ENCODE peak calls at places on chromosomes 11 and 22, in four cellular contexts. N, L, X and I are unnamed samples.
A peak's percentile ranks its signal among the peaks of the same experiment; 100 is the strongest.

GRCh38 chr11:36447947-36448346 is 62.1 kb downstream of the TRAF6 start:
- DNase-seq in N (peak; percentile 50), L (no peak), X (no peak), I (no peak)

GRCh38 chr11:104609297-104609696 is 289.0 kb downstream of the CASP12 start:
- DNase-seq in N (peak; percentile 34), L (peak; percentile 16), X (no peak), I (no peak)

GRCh38 chr11:45028921-45029680 is 78.4 kb upstream of the TP53I11 start:
- DNase-seq in N (no peak), L (no peak), X (no peak), I (no peak)

GRCh38 chr11:62542111-62542745 is 4.4 kb downstream of the AHNAK start:
- DNase-seq in N (no peak), L (no peak), X (no peak), I (no peak)

GRCh38 chr11:102568851-102569250 is 38.3 kb upstream of the MMP7 start:
- DNase-seq in N (no peak), L (no peak), X (no peak), I (no peak)

GRCh38 chr11:126331286-126331685 is 24.2 kb upstream of the ST3GAL4 start:
- DNase-seq in N (no peak), L (no peak), X (no peak), I (no peak)

GRCh38 chr22:22403306-22403705 is 105.2 kb downstream of the ZNF280B start:
- DNase-seq in N (no peak), L (no peak), X (no peak), I (no peak)

GRCh38 chr11:82930229-82930628 is 28.7 kb downstream of the DDIAS start:
- DNase-seq in N (no peak), L (no peak), X (no peak), I (no peak)

GRCh38 chr11:12831471-12832202 is 157.4 kb downstream of the TEAD1 start:
- DNase-seq in N (no peak), L (no peak), X (no peak), I (no peak)

GRCh38 chr22:33210129-33210784 is 152.1 kb upstream of the SYN3 start:
- DNase-seq in N (peak; percentile 14), L (peak; percentile 41), X (no peak), I (no peak)

GRCh38 chr11:67517784-67518552 is 5.3 kb downstream of the CABP2 start:
- DNase-seq in N (no peak), L (no peak), X (no peak), I (no peak)

GRCh38 chr22:48397531-48398180 is 1430.0 kb downstream of the BRD1 start:
- DNase-seq in N (no peak), L (no peak), X (no peak), I (no peak)

GRCh38 chr11:64857485-64857884 is 13.0 kb upstream of the CDC42BPG start:
- DNase-seq in N (no peak), L (no peak), X (no peak), I (no peak)

GRCh38 chr22:22076937-22077703 is 94.5 kb upstream of the TOP3B start:
- DNase-seq in N (no peak), L (no peak), X (no peak), I (no peak)

GRCh38 chr11:108002476-108002875 is 6.2 kb upstream of the CUL5 start:
- DNase-seq in N (no peak), L (no peak), X (no peak), I (no peak)

GRCh38 chr22:33605201-33605600 is 315.1 kb downstream of the LARGE1 start:
- DNase-seq in N (no peak), L (no peak), X (no peak), I (no peak)

GRCh38 chr11:79237676-79238075 is 203.2 kb downstream of the TENM4 start:
- DNase-seq in N (peak; percentile 21), L (no peak), X (no peak), I (no peak)

GRCh38 chr22:38566726-38567504 is 3.1 kb downstream of the DMC1 start:
- DNase-seq in N (no peak), L (no peak), X (no peak), I (no peak)

GRCh38 chr11:6234314-6235031 is at the start of gene FHIP1B:
- DNase-seq in N (peak; percentile 100), L (peak; percentile 99), X (peak; percentile 98), I (peak; percentile 98)

GRCh38 chr11:72301486-72301885 is 57.5 kb upstream of the PHOX2A start:
- DNase-seq in N (no peak), L (no peak), X (no peak), I (no peak)

GRCh38 chr11:1467270-1467669 is 19.3 kb downstream of the MOB2 start:
- DNase-seq in N (no peak), L (no peak), X (no peak), I (no peak)

GRCh38 chr22:20507253-20508066 is at the start of gene MED15:
- DNase-seq in N (peak; percentile 91), L (peak; percentile 87), X (peak; percentile 87), I (peak; percentile 57)

GRCh38 chr11:14075118-14075601 is 112.6 kb downstream of the SPON1 start:
- DNase-seq in N (no peak), L (no peak), X (no peak), I (no peak)

GRCh38 chr11:27205779-27206549 is 157.1 kb downstream of the CCDC34 start:
- DNase-seq in N (no peak), L (no peak), X (no peak), I (no peak)

GRCh38 chr11:75031771-75032549 is 43.2 kb downstream of the NEU3 start:
- DNase-seq in N (peak; percentile 78), L (peak; percentile 71), X (peak; percentile 55), I (no peak)

GRCh38 chr11:76704171-76704948 is 33.8 kb upstream of the LRRC32 start:
- DNase-seq in N (no peak), L (no peak), X (no peak), I (no peak)

GRCh38 chr11:102560555-102561011 is 30.0 kb upstream of the MMP7 start:
- DNase-seq in N (no peak), L (no peak), X (peak; percentile 54), I (no peak)

GRCh38 chr11:9473408-9473807 is 12.6 kb downstream of the ZNF143 start:
- DNase-seq in N (no peak), L (no peak), X (no peak), I (no peak)

GRCh38 chr22:28116261-28116673 is 197.2 kb upstream of the PITPNB start:
- DNase-seq in N (peak; percentile 67), L (peak; percentile 19), X (no peak), I (no peak)

GRCh38 chr11:86818466-86819282 is 18.3 kb downstream of the PRSS23 start:
- DNase-seq in N (peak; percentile 33), L (peak; percentile 82), X (no peak), I (no peak)

GRCh38 chr11:8766043-8766992 is 83.7 kb downstream of the RPL27A start:
- DNase-seq in N (no peak), L (no peak), X (no peak), I (no peak)

GRCh38 chr22:32055069-32055468 is 12.0 kb downstream of the SLC5A1 start:
- DNase-seq in N (no peak), L (no peak), X (no peak), I (no peak)

GRCh38 chr11:33257897-33258630 is 883 bp downstream of the HIPK3 start:
- DNase-seq in N (peak; percentile 90), L (peak; percentile 87), X (peak; percentile 83), I (peak; percentile 19)

GRCh38 chr11:33258631-33259184 is 1.5 kb downstream of the HIPK3 start:
- DNase-seq in N (no peak), L (peak; percentile 76), X (peak; percentile 45), I (no peak)

GRCh38 chr11:33257160-33257896 is at the start of gene HIPK3:
- DNase-seq in N (peak; percentile 83), L (peak; percentile 79), X (peak; percentile 59), I (peak; percentile 22)

GRCh38 chr11:33262016-33262638 is 4.9 kb downstream of the HIPK3 start:
- DNase-seq in N (no peak), L (no peak), X (no peak), I (no peak)

GRCh38 chr11:33259869-33260268 is 2.7 kb downstream of the HIPK3 start:
- DNase-seq in N (no peak), L (no peak), X (no peak), I (no peak)
- H3K4me1 ChIP-seq in N (peaks cover 58% of the 10 kb centered on the region), L (peaks cover 42% of the 10 kb centered on the region), X (peaks cover 3% of the 10 kb centered on the region), I (peaks cover 23% of the 10 kb centered on the region)

GRCh38 chr22:49827307-49827852 is 293 bp downstream of the BRD1 start:
- DNase-seq in N (no peak), L (no peak), X (no peak), I (no peak)
- TF ChIP-seq POLR2A in N (no peak), L (no peak), X (no peak), I (no peak)

DNA sequence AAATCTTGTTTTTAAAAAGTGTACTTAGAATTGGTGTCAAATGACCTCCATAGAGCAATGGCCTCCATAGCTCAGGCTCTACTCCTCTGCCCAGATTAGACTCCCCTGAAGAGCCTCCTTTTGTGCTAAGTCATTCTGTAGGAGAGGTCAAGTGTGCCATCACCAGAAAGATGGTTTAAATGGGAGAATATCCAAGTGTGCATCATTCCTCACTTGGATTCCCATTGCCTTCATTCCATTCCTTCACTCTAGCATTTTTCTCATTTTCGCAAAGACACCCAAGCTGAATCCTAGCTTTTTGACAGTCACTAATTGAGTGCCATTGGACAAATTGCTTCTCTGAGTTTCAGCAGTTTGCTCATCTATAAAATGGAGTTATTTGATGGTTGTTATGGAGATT is 16.9 kb downstream of the CLMP start:
- DNase-seq in N (no peak), L (no peak), X (no peak), I (no peak)
- H3K4me1 ChIP-seq in N (peaks cover 7% of the 10 kb centered on the region), L (peaks cover 54% of the 10 kb centered on the region), X (no peaks in the 10 kb centered on the region), I (peaks cover 38% of the 10 kb centered on the region)

GRCh38 chr22:42902875-42903510 is 45.9 kb upstream of the ARFGAP3 start:
- DNase-seq in N (no peak), L (no peak), X (no peak), I (no peak)

GRCh38 chr22:42904049-42904448 is 47.0 kb upstream of the ARFGAP3 start:
- DNase-seq in N (no peak), L (no peak), X (no peak), I (no peak)

GRCh38 chr22:42905217-42905616 is 48.1 kb upstream of the ARFGAP3 start:
- DNase-seq in N (no peak), L (no peak), X (no peak), I (no peak)

GRCh38 chr22:42905702-42906183 is 48.7 kb upstream of the ARFGAP3 start:
- DNase-seq in N (peak; percentile 99), L (no peak), X (no peak), I (no peak)

DNA sequence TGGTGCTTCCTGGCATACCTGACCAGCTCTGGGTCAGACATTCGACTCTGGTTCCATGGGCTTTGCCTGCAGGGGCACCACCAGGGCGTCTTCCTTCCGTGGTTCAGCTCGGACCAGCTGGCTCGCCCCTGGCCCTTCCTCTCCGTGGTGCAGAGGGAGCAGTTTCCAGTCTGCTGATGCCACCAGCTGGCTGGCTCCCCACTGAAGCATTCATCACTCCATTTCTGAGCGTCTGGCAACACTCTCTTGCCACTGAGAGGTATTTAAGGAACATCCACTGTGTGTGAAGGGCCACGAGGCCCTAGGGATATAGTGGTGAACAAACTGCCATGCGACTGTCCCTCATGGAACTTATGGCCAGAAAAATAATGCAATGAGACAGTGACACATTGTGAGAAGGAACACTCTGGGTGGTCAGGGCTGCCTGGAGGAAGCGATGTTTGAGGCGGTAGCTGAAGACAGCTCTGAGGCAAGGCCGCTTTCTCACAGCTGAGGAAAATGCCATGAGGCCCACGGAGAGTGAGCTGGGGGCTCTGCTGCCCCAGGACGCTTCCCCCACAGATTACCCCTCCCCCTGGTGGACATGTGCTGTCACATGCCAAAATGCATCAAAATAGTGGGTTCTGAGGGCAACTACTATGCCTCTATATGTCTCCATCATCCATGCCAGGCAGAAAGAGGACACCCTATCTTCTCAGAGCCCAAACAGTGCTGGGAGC is 44.9 kb upstream of the ARFGAP3 start:
- DNase-seq in N (no peak), L (no peak), X (no peak), I (no peak)
- TF ChIP-seq POLR2A in N (no peak), L (no peak), X (no peak), I (no peak)

GRCh38 chr11:35427158-35427557 is 7.8 kb upstream of the SLC1A2 start:
- DNase-seq in N (no peak), L (no peak), X (peak; percentile 31), I (no peak)
- H3K4me1 ChIP-seq in N (no peaks in the 10 kb centered on the region), L (no peaks in the 10 kb centered on the region), X (no peaks in the 10 kb centered on the region), I (no peaks in the 10 kb centered on the region)